ENCODE peak calls at places on chromosomes 16 and 17, in six cellular contexts. One of them, this sample, is unnamed. For H4K20me1 and H3K9me3, the result is how much of the 10 kb centered on the place peaks cover.

GRCh38 chr16:66662445-66663194 is 33.9 kb downstream of the CMTM4 start:
- DNase-seq in neural progenitor cell: no peak
- DNase-seq in H9: no peak
- DNase-seq in endothelial cell of umbilical vein: peak
- DNase-seq in SK-N-SH: peak
- DNase-seq in hepatocyte: peak
- DNase-seq in this sample: peak

GRCh38 chr17:44222112-44222869 is 2.8 kb upstream of the UBTF start:
- DNase-seq in H9: peak
- DNase-seq in neural progenitor cell: peak
- DNase-seq in hepatocyte: peak
- DNase-seq in SK-N-SH: peak
- DNase-seq in endothelial cell of umbilical vein: peak
- DNase-seq in this sample: peak

GRCh38 chr17:59093702-59094231 is 12.9 kb downstream of the TRIM37 start:
- DNase-seq in H9: no peak
- DNase-seq in hepatocyte: peak
- DNase-seq in endothelial cell of umbilical vein: peak
- DNase-seq in SK-N-SH: no peak
- DNase-seq in neural progenitor cell: no peak
- DNase-seq in this sample: no peak

GRCh38 chr16:69563605-69564580 is 1.9 kb upstream of the NFAT5 start:
- DNase-seq in neural progenitor cell: peak
- DNase-seq in H9: no peak
- DNase-seq in SK-N-SH: no peak
- DNase-seq in endothelial cell of umbilical vein: peak
- DNase-seq in hepatocyte: peak
- DNase-seq in this sample: no peak

GRCh38 chr17:34122529-34122928 is 132.6 kb upstream of the CCL2 start:
- DNase-seq in neural progenitor cell: no peak
- DNase-seq in SK-N-SH: no peak
- DNase-seq in H9: no peak
- DNase-seq in endothelial cell of umbilical vein: no peak
- DNase-seq in hepatocyte: no peak
- DNase-seq in this sample: no peak

GRCh38 chr17:75688209-75688771 is 21.2 kb downstream of the SAP30BP start:
- DNase-seq in hepatocyte: no peak
- DNase-seq in neural progenitor cell: peak
- DNase-seq in H9: no peak
- DNase-seq in endothelial cell of umbilical vein: peak
- DNase-seq in SK-N-SH: no peak
- DNase-seq in this sample: no peak

GRCh38 chr17:63140255-63140654 is 174.2 kb downstream of the TANC2 start:
- DNase-seq in hepatocyte: no peak
- DNase-seq in H9: no peak
- DNase-seq in neural progenitor cell: no peak
- DNase-seq in endothelial cell of umbilical vein: peak
- DNase-seq in SK-N-SH: no peak
- DNase-seq in this sample: no peak

GRCh38 chr17:43671075-43671692 is 9.5 kb upstream of the MEOX1 start:
- DNase-seq in hepatocyte: no peak
- DNase-seq in neural progenitor cell: no peak
- DNase-seq in SK-N-SH: no peak
- DNase-seq in endothelial cell of umbilical vein: no peak
- DNase-seq in H9: no peak
- DNase-seq in this sample: peak

GRCh38 chr16:67415872-67416793 is at the start of gene ZDHHC1:
- DNase-seq in hepatocyte: peak
- DNase-seq in neural progenitor cell: peak
- DNase-seq in SK-N-SH: peak
- DNase-seq in endothelial cell of umbilical vein: peak
- DNase-seq in H9: peak
- DNase-seq in this sample: peak

GRCh38 chr17:57370051-57370581 is 113.8 kb downstream of the MSI2 start:
- DNase-seq in endothelial cell of umbilical vein: no peak
- DNase-seq in neural progenitor cell: peak
- DNase-seq in H9: no peak
- DNase-seq in hepatocyte: peak
- DNase-seq in SK-N-SH: peak
- DNase-seq in this sample: no peak

GRCh38 chr17:63082273-63082861 is 116.3 kb downstream of the TANC2 start:
- DNase-seq in endothelial cell of umbilical vein: peak
- DNase-seq in hepatocyte: peak
- DNase-seq in H9: no peak
- DNase-seq in SK-N-SH: peak
- DNase-seq in neural progenitor cell: no peak
- DNase-seq in this sample: peak

GRCh38 chr16:22300427-22301071 is 3.3 kb downstream of the POLR3E start:
- DNase-seq in endothelial cell of umbilical vein: peak
- DNase-seq in SK-N-SH: peak
- DNase-seq in hepatocyte: peak
- DNase-seq in H9: peak
- DNase-seq in neural progenitor cell: peak
- DNase-seq in this sample: peak

GRCh38 chr17:6098466-6099180 is 28.4 kb downstream of the WSCD1 start:
- DNase-seq in endothelial cell of umbilical vein: peak
- DNase-seq in hepatocyte: no peak
- DNase-seq in SK-N-SH: no peak
- DNase-seq in neural progenitor cell: peak
- DNase-seq in H9: peak
- DNase-seq in this sample: no peak

GRCh38 chr17:57422574-57423164 is 166.3 kb downstream of the MSI2 start:
- DNase-seq in H9: no peak
- DNase-seq in endothelial cell of umbilical vein: no peak
- DNase-seq in hepatocyte: no peak
- DNase-seq in SK-N-SH: no peak
- DNase-seq in neural progenitor cell: no peak
- DNase-seq in this sample: no peak

GRCh38 chr16:17318200-17318599 is 152.6 kb downstream of the XYLT1 start:
- DNase-seq in H9: no peak
- DNase-seq in neural progenitor cell: no peak
- DNase-seq in endothelial cell of umbilical vein: no peak
- DNase-seq in hepatocyte: peak
- DNase-seq in SK-N-SH: no peak
- DNase-seq in this sample: peak

GRCh38 chr17:28141333-28141732 is 98.9 kb downstream of the NLK start:
- DNase-seq in neural progenitor cell: no peak
- DNase-seq in H9: no peak
- DNase-seq in SK-N-SH: no peak
- DNase-seq in endothelial cell of umbilical vein: no peak
- DNase-seq in hepatocyte: no peak
- DNase-seq in this sample: no peak

GRCh38 chr16:7150230-7150629 is 182.4 kb upstream of the RBFOX1 start:
- DNase-seq in endothelial cell of umbilical vein: no peak
- DNase-seq in H9: no peak
- DNase-seq in SK-N-SH: no peak
- DNase-seq in hepatocyte: no peak
- DNase-seq in neural progenitor cell: no peak
- DNase-seq in this sample: no peak

GRCh38 chr16:19289805-19290490 is 4.4 kb downstream of the CLEC19A start:
- DNase-seq in SK-N-SH: peak
- DNase-seq in neural progenitor cell: peak
- DNase-seq in endothelial cell of umbilical vein: no peak
- DNase-seq in hepatocyte: no peak
- DNase-seq in H9: peak
- DNase-seq in this sample: peak

GRCh38 chr17:178292-179065 is 3.0 kb downstream of the DOC2B start:
- DNase-seq in neural progenitor cell: no peak
- DNase-seq in hepatocyte: no peak
- DNase-seq in H9: no peak
- DNase-seq in endothelial cell of umbilical vein: no peak
- DNase-seq in SK-N-SH: peak
- DNase-seq in this sample: no peak

GRCh38 chr16:55701442-55702319 is 45.9 kb downstream of the SLC6A2 start:
- DNase-seq in SK-N-SH: peak
- DNase-seq in hepatocyte: peak
- DNase-seq in endothelial cell of umbilical vein: peak
- DNase-seq in H9: peak
- DNase-seq in neural progenitor cell: peak
- DNase-seq in this sample: no peak

GRCh38 chr17:75105269-75106080 is 4.3 kb upstream of the ARMC7 start:
- DNase-seq in endothelial cell of umbilical vein: peak
- DNase-seq in neural progenitor cell: peak
- DNase-seq in H9: peak
- DNase-seq in SK-N-SH: peak
- DNase-seq in hepatocyte: peak
- DNase-seq in this sample: peak

GRCh38 chr16:89040391-89040790 is 53.3 kb upstream of the ACSF3 start:
- DNase-seq in neural progenitor cell: no peak
- DNase-seq in SK-N-SH: no peak
- DNase-seq in H9: no peak
- DNase-seq in endothelial cell of umbilical vein: no peak
- DNase-seq in hepatocyte: no peak
- DNase-seq in this sample: peak

GRCh38 chr17:35407531-35407930 is 24.8 kb downstream of the SLFN12 start:
- DNase-seq in SK-N-SH: no peak
- DNase-seq in endothelial cell of umbilical vein: no peak
- DNase-seq in neural progenitor cell: no peak
- DNase-seq in hepatocyte: no peak
- DNase-seq in H9: peak
- DNase-seq in this sample: no peak

GRCh38 chr16:28205117-28205899 is 6.5 kb downstream of the XPO6 start:
- DNase-seq in H9: no peak
- DNase-seq in endothelial cell of umbilical vein: no peak
- DNase-seq in SK-N-SH: no peak
- DNase-seq in neural progenitor cell: no peak
- DNase-seq in hepatocyte: no peak
- DNase-seq in this sample: no peak

GRCh38 chr16:28204622-28205021 is 7.1 kb downstream of the XPO6 start:
- DNase-seq in neural progenitor cell: no peak
- DNase-seq in endothelial cell of umbilical vein: no peak
- DNase-seq in hepatocyte: no peak
- DNase-seq in H9: no peak
- DNase-seq in SK-N-SH: no peak
- DNase-seq in this sample: no peak

GRCh38 chr16:28204211-28204610 is 7.6 kb downstream of the XPO6 start:
- DNase-seq in endothelial cell of umbilical vein: no peak
- DNase-seq in H9: no peak
- DNase-seq in SK-N-SH: no peak
- DNase-seq in neural progenitor cell: no peak
- DNase-seq in hepatocyte: no peak
- DNase-seq in this sample: no peak

GRCh38 chr16:28207425-28207824 is 4.3 kb downstream of the XPO6 start:
- DNase-seq in endothelial cell of umbilical vein: peak
- DNase-seq in H9: no peak
- DNase-seq in neural progenitor cell: no peak
- DNase-seq in SK-N-SH: no peak
- DNase-seq in hepatocyte: no peak
- DNase-seq in this sample: no peak

GRCh38 chr16:28205974-28206373 is 5.8 kb downstream of the XPO6 start:
- DNase-seq in hepatocyte: no peak
- DNase-seq in neural progenitor cell: no peak
- DNase-seq in SK-N-SH: no peak
- DNase-seq in endothelial cell of umbilical vein: no peak
- DNase-seq in H9: no peak
- DNase-seq in this sample: no peak
- H4K20me1 ChIP-seq in hepatocyte: half or more
- H4K20me1 ChIP-seq in neural progenitor cell: half or more
- H4K20me1 ChIP-seq in SK-N-SH: half or more
- H4K20me1 ChIP-seq in endothelial cell of umbilical vein: under half
- H4K20me1 ChIP-seq in H9: under half
- H4K20me1 ChIP-seq in this sample: half or more

GRCh38 chr16:26963109-26963508 is 103.6 kb upstream of the C16orf82 start:
- DNase-seq in neural progenitor cell: peak
- DNase-seq in H9: peak
- DNase-seq in hepatocyte: peak
- DNase-seq in endothelial cell of umbilical vein: no peak
- DNase-seq in SK-N-SH: peak
- DNase-seq in this sample: no peak
- TF ChIP-seq CTCF in neural progenitor cell: peak
- TF ChIP-seq CTCF in H9: peak
- TF ChIP-seq CTCF in hepatocyte: no peak
- TF ChIP-seq CTCF in endothelial cell of umbilical vein: no peak
- TF ChIP-seq CTCF in SK-N-SH: peak
- TF ChIP-seq CTCF in this sample: peak

DNA sequence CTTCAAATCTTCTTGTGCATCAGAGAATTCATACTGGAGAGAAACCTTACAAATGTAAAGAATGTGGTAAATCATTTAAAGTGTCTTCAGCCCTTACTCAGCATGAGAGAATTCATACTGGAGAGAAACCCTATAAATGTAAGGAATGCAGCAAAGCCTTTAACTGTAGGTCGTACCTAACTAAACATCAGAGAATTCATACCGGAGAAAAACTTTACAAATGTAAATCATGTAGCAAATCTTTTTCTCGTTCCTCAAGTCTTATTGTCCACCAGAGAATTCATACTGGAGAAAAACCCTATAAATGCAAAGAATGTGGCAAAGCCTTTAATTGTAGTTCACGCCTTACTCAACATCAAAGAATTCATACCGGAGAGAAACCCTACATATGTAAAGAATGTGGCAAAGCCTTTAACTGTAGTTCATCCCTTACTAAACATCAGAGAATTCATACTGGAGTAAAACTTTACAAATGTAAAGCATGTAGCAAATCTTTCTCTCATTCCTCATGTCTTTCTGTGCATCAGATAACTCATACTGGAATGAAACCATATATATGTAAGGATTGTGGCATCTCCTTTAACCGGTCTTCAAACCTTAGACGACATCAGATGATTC is 118.5 kb upstream of the ZNF267 start:
- DNase-seq in endothelial cell of umbilical vein: peak
- DNase-seq in H9: no peak
- DNase-seq in hepatocyte: no peak
- DNase-seq in neural progenitor cell: no peak
- DNase-seq in SK-N-SH: no peak
- DNase-seq in this sample: no peak
- H3K9me3 ChIP-seq in endothelial cell of umbilical vein: under half
- H3K9me3 ChIP-seq in H9: half or more
- H3K9me3 ChIP-seq in hepatocyte: half or more
- H3K9me3 ChIP-seq in neural progenitor cell: half or more
- H3K9me3 ChIP-seq in SK-N-SH: half or more
- H3K9me3 ChIP-seq in this sample: under half

DNA sequence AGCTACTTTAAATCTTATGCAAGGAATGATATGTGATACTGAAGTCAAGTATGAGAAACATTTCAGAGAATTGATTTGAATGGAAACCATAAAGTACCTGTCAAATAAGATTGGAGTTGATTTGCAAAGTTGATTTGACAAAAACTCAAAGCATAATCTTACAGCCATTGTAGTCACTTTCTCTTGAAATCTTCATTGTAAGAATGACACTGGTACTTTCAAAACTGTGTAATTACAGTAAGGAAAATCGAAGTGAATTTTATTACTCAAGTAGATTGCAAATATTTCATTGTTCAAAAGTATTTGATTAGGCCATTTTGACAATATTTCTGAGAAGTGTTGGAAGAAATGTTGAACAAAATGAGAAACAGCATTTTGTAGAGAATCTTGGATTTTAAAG is 3.6 kb downstream of the CPD start:
- DNase-seq in SK-N-SH: no peak
- DNase-seq in H9: no peak
- DNase-seq in endothelial cell of umbilical vein: no peak
- DNase-seq in neural progenitor cell: no peak
- DNase-seq in hepatocyte: no peak
- DNase-seq in this sample: no peak
- H4K20me1 ChIP-seq in SK-N-SH: under half
- H4K20me1 ChIP-seq in H9: under half
- H4K20me1 ChIP-seq in endothelial cell of umbilical vein: under half
- H4K20me1 ChIP-seq in neural progenitor cell: half or more
- H4K20me1 ChIP-seq in hepatocyte: under half
- H4K20me1 ChIP-seq in this sample: under half

This sample was measured in osteoblast.